ENCODE peak calls at places on chromosomes 12 and 14, in eight cellular contexts. Z, E, O, C, Q, Y, T and B are unnamed samples.

GRCh38 chr14:58298880-58299664 is 717 bp downstream of the ARID4A start:
- DNase-seq in Z (peak; percentile 36), E (peak; percentile 8), O (no peak), C (peak; percentile 56), Q (peak; percentile 48), Y (peak; percentile 25), T (no peak), B (no peak)

GRCh38 chr12:104357431-104357952 is 54.0 kb downstream of the EID3 start:
- DNase-seq in Z (no peak), E (no peak), O (no peak), C (no peak), Q (no peak), Y (no peak), T (no peak), B (no peak)

GRCh38 chr12:93763746-93764147 is 86.6 kb downstream of the CRADD start:
- DNase-seq in Z (no peak), E (no peak), O (no peak), C (no peak), Q (no peak), Y (no peak), T (no peak), B (no peak)

GRCh38 chr14:81144811-81145598 is 75.8 kb downstream of the GTF2A1 start:
- DNase-seq in Z (no peak), E (no peak), O (no peak), C (no peak), Q (no peak), Y (no peak), T (peak; percentile 79), B (no peak)

GRCh38 chr12:21751517-21751916 is 23.0 kb downstream of the KCNJ8 start:
- DNase-seq in Z (no peak), E (no peak), O (no peak), C (no peak), Q (no peak), Y (no peak), T (no peak), B (no peak)

GRCh38 chr12:63294327-63294632 is 143.3 kb upstream of the AVPR1A start:
- DNase-seq in Z (no peak), E (no peak), O (no peak), C (no peak), Q (no peak), Y (no peak), T (no peak), B (no peak)

GRCh38 chr14:50344831-50345563 is 32.9 kb downstream of the DMAC2L start:
- DNase-seq in Z (no peak), E (no peak), O (no peak), C (no peak), Q (no peak), Y (no peak), T (no peak), B (no peak)

GRCh38 chr12:5452569-5452968 is 20.7 kb downstream of the NTF3 start:
- DNase-seq in Z (no peak), E (no peak), O (no peak), C (no peak), Q (no peak), Y (no peak), T (no peak), B (no peak)

GRCh38 chr12:75480469-75480949 is at the start of gene GLIPR1:
- DNase-seq in Z (peak; percentile 58), E (peak; percentile 70), O (peak; percentile 24), C (peak; percentile 92), Q (peak; percentile 62), Y (peak; percentile 76), T (no peak), B (no peak)

GRCh38 chr12:98895086-98895651 is 250.1 kb downstream of the APAF1 start:
- DNase-seq in Z (no peak), E (no peak), O (no peak), C (peak; percentile 3), Q (no peak), Y (no peak), T (no peak), B (no peak)

GRCh38 chr14:90139199-90139598 is 77.4 kb downstream of the KCNK13 start:
- DNase-seq in Z (no peak), E (no peak), O (no peak), C (no peak), Q (no peak), Y (no peak), T (no peak), B (no peak)

GRCh38 chr12:24600996-24601395 is 347.9 kb downstream of the BCAT1 start:
- DNase-seq in Z (no peak), E (peak; percentile 13), O (no peak), C (peak; percentile 9), Q (no peak), Y (no peak), T (no peak), B (no peak)

GRCh38 chr12:131137009-131137835 is 183.5 kb downstream of the ADGRD1 start:
- DNase-seq in Z (no peak), E (no peak), O (no peak), C (no peak), Q (peak; percentile 13), Y (no peak), T (no peak), B (no peak)

GRCh38 chr14:22370084-22370847 is 218.8 kb downstream of the DAD1 start:
- DNase-seq in Z (no peak), E (no peak), O (no peak), C (no peak), Q (peak; percentile 53), Y (no peak), T (no peak), B (no peak)

GRCh38 chr12:13000935-13001724 is 1.1 kb upstream of the HEBP1 start:
- DNase-seq in Z (peak; percentile 21), E (no peak), O (no peak), C (peak; percentile 46), Q (peak; percentile 66), Y (peak; percentile 39), T (peak; percentile 65), B (no peak)

GRCh38 chr12:69698769-69699540 is at the start of gene BEST3:
- DNase-seq in Z (no peak), E (no peak), O (peak; percentile 97), C (no peak), Q (no peak), Y (no peak), T (peak; percentile 89), B (peak; percentile 94)

GRCh38 chr12:89657090-89657489 is 51.5 kb downstream of the ATP2B1 start:
- DNase-seq in Z (no peak), E (no peak), O (no peak), C (no peak), Q (no peak), Y (no peak), T (no peak), B (no peak)

GRCh38 chr12:67650528-67651379 is 2.2 kb downstream of the DYRK2 start:
- DNase-seq in Z (no peak), E (no peak), O (no peak), C (peak; percentile 42), Q (no peak), Y (no peak), T (no peak), B (no peak)